ENCODE peak calls at places on chromosomes 2 and 18, in six cellular contexts. P is stromal cell of bone marrow; Z is Ammon's horn; I is naive thymus-derived CD4-positive, alpha-beta T cell; F is fibroblast of the aortic adventitia; N is RWPE1. C is an unnamed sample.

GRCh38 chr2:240305369-240305962 is 130.0 kb upstream of the GPC1 start:
- DNase-seq in P (no peak), F (no peak), Z (no peak), I (no peak), N (no peak), C (no peak)

GRCh38 chr2:20326163-20326780 is 24.4 kb downstream of the PUM2 start:
- DNase-seq in P (peak; percentile 28), Z (peak; percentile 79), F (peak; percentile 65), I (peak; percentile 36), N (peak; percentile 55), C (peak; percentile 74)

GRCh38 chr2:205892141-205893064 is 193.6 kb downstream of the INO80D start:
- DNase-seq in Z (peak; percentile 61), N (peak; percentile 42), I (no peak), F (no peak), P (no peak), C (peak; percentile 15)

GRCh38 chr2:219573166-219573565 is 1.1 kb downstream of the INHA start:
- DNase-seq in Z (no peak), N (no peak), P (no peak), I (no peak), F (no peak), C (no peak)

GRCh38 chr2:191086707-191087106 is 64.1 kb downstream of the STAT4 start:
- DNase-seq in P (no peak), I (no peak), Z (no peak), F (no peak), N (no peak), C (no peak)

GRCh38 chr2:170332676-170333402 is 154.9 kb downstream of the MYO3B start:
- DNase-seq in F (no peak), N (no peak), I (no peak), Z (no peak), P (no peak), C (no peak)

GRCh38 chr18:13544953-13545352 is 181.4 kb downstream of the FAM210A start:
- DNase-seq in Z (no peak), N (no peak), F (no peak), P (no peak), I (no peak), C (no peak)

GRCh38 chr2:100673115-100673514 is 110.3 kb downstream of the PDCL3 start:
- DNase-seq in F (no peak), N (no peak), Z (no peak), I (no peak), P (no peak), C (no peak)

GRCh38 chr2:216696751-216697560 is 1.6 kb upstream of the IGFBP5 start:
- DNase-seq in F (peak; percentile 60), I (no peak), P (no peak), N (no peak), Z (no peak), C (peak; percentile 51)

GRCh38 chr2:174013310-174013751 is 48.2 kb upstream of the SP3 start:
- DNase-seq in Z (no peak), N (no peak), I (no peak), F (peak; percentile 51), P (no peak), C (peak; percentile 80)

GRCh38 chr2:116724550-116724949 is 1089.9 kb upstream of the DDX18 start:
- DNase-seq in Z (no peak), F (no peak), I (no peak), P (no peak), N (peak; percentile 12), C (no peak)

GRCh38 chr2:207891222-207891844 is 121.6 kb upstream of the FZD5 start:
- DNase-seq in F (no peak), P (no peak), N (no peak), Z (no peak), I (no peak), C (no peak)

GRCh38 chr2:188369365-188369764 is 77.7 kb downstream of the GULP1 start:
- DNase-seq in I (no peak), N (peak; percentile 44), Z (peak; percentile 72), F (peak; percentile 68), P (peak; percentile 56), C (peak; percentile 70)

GRCh38 chr18:33761363-33761762 is 183.3 kb downstream of the ASXL3 start:
- DNase-seq in I (no peak), Z (peak; percentile 54), P (peak; percentile 9), N (peak; percentile 2), F (peak; percentile 65), C (peak; percentile 53)

GRCh38 chr2:43225788-43226557 is 433 bp downstream of the ZFP36L2 start:
- DNase-seq in F (peak; percentile 82), Z (peak; percentile 57), N (no peak), I (peak; percentile 90), P (peak; percentile 49), C (peak; percentile 83)

GRCh38 chr2:102032368-102033027 is 40.7 kb downstream of the IL1R2 start:
- DNase-seq in I (no peak), N (no peak), F (no peak), P (no peak), Z (no peak), C (no peak)

GRCh38 chr2:69577467-69578200 is 65.9 kb downstream of the AAK1 start:
- DNase-seq in N (no peak), F (no peak), I (no peak), P (no peak), Z (no peak), C (no peak)

GRCh38 chr2:136844546-136844945 is 79.2 kb downstream of the THSD7B start:
- DNase-seq in I (no peak), F (no peak), N (no peak), P (no peak), Z (no peak), C (no peak)

GRCh38 chr2:239227661-239228371 is 173.0 kb downstream of the HDAC4 start:
- DNase-seq in Z (no peak), I (no peak), P (no peak), N (no peak), F (no peak), C (peak; percentile 34)

GRCh38 chr2:44098050-44098449 is 70.6 kb upstream of the PPM1B start:
- DNase-seq in N (no peak), F (no peak), I (no peak), P (no peak), Z (no peak), C (no peak)

GRCh38 chr18:79911009-79911870 is 40.2 kb downstream of the SLC66A2 start:
- DNase-seq in P (no peak), N (no peak), Z (no peak), I (no peak), F (no peak), C (no peak)

GRCh38 chr2:79860233-79861058 is 347.6 kb downstream of the CTNNA2 start:
- DNase-seq in N (peak; percentile 27), P (peak; percentile 8), F (peak; percentile 1), I (no peak), Z (peak; percentile 84), C (no peak)

GRCh38 chr2:229206548-229206947 is 64.5 kb downstream of the PID1 start:
- DNase-seq in I (no peak), F (no peak), P (no peak), Z (no peak), N (no peak), C (no peak)

GRCh38 chr18:52352920-52353319 is 12.9 kb downstream of the DCC start:
- DNase-seq in N (no peak), Z (no peak), F (no peak), P (no peak), I (no peak), C (no peak)

GRCh38 chr18:48963555-48964480 is 13.1 kb upstream of the SMAD7 start:
- DNase-seq in F (no peak), P (no peak), N (no peak), Z (no peak), I (no peak), C (no peak)

GRCh38 chr18:37218022-37218590 is 347.5 kb downstream of the CELF4 start:
- DNase-seq in Z (no peak), P (no peak), N (no peak), I (no peak), F (no peak), C (no peak)

GRCh38 chr2:16471031-16471430 is 194.6 kb downstream of the CYRIA start:
- DNase-seq in N (no peak), Z (no peak), I (no peak), F (no peak), P (no peak), C (no peak)